ENCODE peak calls at places on chromosomes 4 and X, in four cellular contexts. One of them, this sample, is unnamed.

GRCh38 chr4:113952452-113953029 is 26.9 kb downstream of the ARSJ start:
- DNase-seq in A549: peak; percentile 12
- DNase-seq in lower lobe of right lung: no peak
- DNase-seq in nephron progenitor cell: peak; percentile 32
- DNase-seq in this sample: no peak

GRCh38 chr4:166363198-166363597 is 490.2 kb downstream of the TLL1 start:
- DNase-seq in A549: no peak
- DNase-seq in lower lobe of right lung: no peak
- DNase-seq in nephron progenitor cell: no peak
- DNase-seq in this sample: no peak

GRCh38 chrX:72146527-72146926 is 14.8 kb upstream of the RTL5 start:
- DNase-seq in A549: no peak
- DNase-seq in lower lobe of right lung: no peak
- DNase-seq in nephron progenitor cell: no peak
- DNase-seq in this sample: no peak

GRCh38 chrX:15336023-15336413 is 695 bp upstream of the PIGA start:
- DNase-seq in A549: peak; percentile 53
- DNase-seq in lower lobe of right lung: peak; percentile 47
- DNase-seq in nephron progenitor cell: peak; percentile 9
- DNase-seq in this sample: peak; percentile 49

GRCh38 chrX:23667239-23668177 is at the start of gene PRDX4:
- DNase-seq in A549: peak; percentile 63
- DNase-seq in lower lobe of right lung: peak; percentile 91
- DNase-seq in nephron progenitor cell: peak; percentile 92
- DNase-seq in this sample: peak; percentile 58

GRCh38 chrX:15815779-15816452 is 25.6 kb downstream of the ZRSR2 start:
- DNase-seq in A549: peak; percentile 19
- DNase-seq in lower lobe of right lung: no peak
- DNase-seq in nephron progenitor cell: peak; percentile 17
- DNase-seq in this sample: no peak

GRCh38 chr4:113358784-113359183 is 309.3 kb downstream of the ANK2 start:
- DNase-seq in A549: no peak
- DNase-seq in lower lobe of right lung: no peak
- DNase-seq in nephron progenitor cell: no peak
- DNase-seq in this sample: no peak

GRCh38 chr4:182354106-182354505 is 110.9 kb downstream of the TENM3 start:
- DNase-seq in A549: no peak
- DNase-seq in lower lobe of right lung: no peak
- DNase-seq in nephron progenitor cell: no peak
- DNase-seq in this sample: no peak

GRCh38 chrX:131861088-131861787 is 161.9 kb upstream of the STK26 start:
- DNase-seq in A549: no peak
- DNase-seq in lower lobe of right lung: no peak
- DNase-seq in nephron progenitor cell: no peak
- DNase-seq in this sample: no peak

GRCh38 chr4:122968227-122968812 is 45.9 kb upstream of the NUDT6 start:
- DNase-seq in A549: no peak
- DNase-seq in lower lobe of right lung: no peak
- DNase-seq in nephron progenitor cell: no peak
- DNase-seq in this sample: no peak

GRCh38 chrX:20140410-20140809 is 1.2 kb downstream of the EIF1AX start:
- DNase-seq in A549: no peak
- DNase-seq in lower lobe of right lung: no peak
- DNase-seq in nephron progenitor cell: no peak
- DNase-seq in this sample: no peak

GRCh38 chr4:13481569-13481968 is 2.6 kb downstream of the RAB28 start:
- DNase-seq in A549: no peak
- DNase-seq in lower lobe of right lung: no peak
- DNase-seq in nephron progenitor cell: no peak
- DNase-seq in this sample: no peak

GRCh38 chr4:25814323-25814722 is 48.5 kb downstream of the SEL1L3 start:
- DNase-seq in A549: peak; percentile 17
- DNase-seq in lower lobe of right lung: peak; percentile 77
- DNase-seq in nephron progenitor cell: no peak
- DNase-seq in this sample: no peak

GRCh38 chr4:163243297-163243981 is 76.7 kb upstream of the NAF1 start:
- DNase-seq in A549: no peak
- DNase-seq in lower lobe of right lung: no peak
- DNase-seq in nephron progenitor cell: peak; percentile 9
- DNase-seq in this sample: no peak
- TF ChIP-seq CTCF in A549: no peak
- TF ChIP-seq CTCF in lower lobe of right lung: no peak
- TF ChIP-seq CTCF in nephron progenitor cell: no peak
- TF ChIP-seq CTCF in this sample: no peak

DNA sequence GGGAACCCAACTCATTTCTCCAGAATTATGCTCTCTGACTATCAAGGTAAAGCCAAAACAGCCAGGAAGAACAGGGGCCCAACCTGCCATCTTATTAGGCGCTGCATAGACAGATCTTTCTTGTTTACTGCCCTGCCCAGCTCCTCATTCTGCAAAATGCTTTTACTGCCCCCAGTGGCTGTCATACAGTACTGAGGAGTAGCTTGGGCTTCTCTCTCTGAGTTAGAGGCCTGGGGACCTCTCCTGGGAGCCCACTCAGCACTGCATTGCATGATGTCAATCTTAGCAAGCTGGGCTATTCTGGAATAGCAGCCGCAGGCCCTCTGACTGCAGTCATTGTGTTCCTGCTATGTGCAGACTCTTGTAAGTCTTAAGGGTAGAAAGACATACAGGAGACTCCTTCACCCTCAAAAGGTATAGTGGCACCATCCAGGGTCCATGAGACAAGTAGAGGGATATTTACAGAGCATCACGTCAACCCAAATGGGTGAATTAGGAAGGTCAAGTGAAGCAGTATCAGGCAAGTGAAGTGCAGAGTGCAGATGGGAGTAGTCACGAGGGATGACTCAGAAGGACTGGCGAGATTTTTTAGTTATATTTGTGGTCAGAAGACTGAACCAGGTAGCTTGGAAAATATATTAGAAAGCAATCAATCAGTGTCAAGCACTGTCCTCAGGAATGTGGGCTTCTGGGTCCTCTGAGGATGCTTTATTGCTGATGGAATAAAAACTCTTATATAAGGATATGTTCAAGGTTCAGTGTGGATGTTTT is 294.1 kb upstream of the SFRP2 start:
- DNase-seq in A549: no peak
- DNase-seq in lower lobe of right lung: no peak
- DNase-seq in nephron progenitor cell: no peak
- DNase-seq in this sample: no peak
- TF ChIP-seq CTCF in A549: no peak
- TF ChIP-seq CTCF in lower lobe of right lung: peak; percentile 17
- TF ChIP-seq CTCF in nephron progenitor cell: peak; percentile 33
- TF ChIP-seq CTCF in this sample: no peak

GRCh38 chrX:34578237-34578636 is 78.8 kb downstream of the TMEM47 start:
- DNase-seq in A549: peak; percentile 0
- DNase-seq in lower lobe of right lung: no peak
- DNase-seq in nephron progenitor cell: no peak
- DNase-seq in this sample: no peak
- TF ChIP-seq CTCF in A549: peak; percentile 49
- TF ChIP-seq CTCF in lower lobe of right lung: peak; percentile 35
- TF ChIP-seq CTCF in nephron progenitor cell: peak; percentile 48
- TF ChIP-seq CTCF in this sample: no peak

GRCh38 chr4:1285790-1286553 is 3.7 kb upstream of the MAEA start:
- DNase-seq in A549: no peak
- DNase-seq in lower lobe of right lung: no peak
- DNase-seq in nephron progenitor cell: no peak
- DNase-seq in this sample: peak; percentile 35
- TF ChIP-seq CTCF in A549: no peak
- TF ChIP-seq CTCF in lower lobe of right lung: peak; percentile 15
- TF ChIP-seq CTCF in nephron progenitor cell: no peak
- TF ChIP-seq CTCF in this sample: peak; percentile 30

GRCh38 chr4:110612631-110613269 is 10.1 kb downstream of the PITX2 start:
- DNase-seq in A549: no peak
- DNase-seq in lower lobe of right lung: no peak
- DNase-seq in nephron progenitor cell: no peak
- DNase-seq in this sample: no peak

GRCh38 chr4:110610620-110610939 is 12.3 kb downstream of the PITX2 start:
- DNase-seq in A549: no peak
- DNase-seq in lower lobe of right lung: no peak
- DNase-seq in nephron progenitor cell: no peak
- DNase-seq in this sample: no peak

GRCh38 chr4:110610940-110611785 is 11.7 kb downstream of the PITX2 start:
- DNase-seq in A549: peak; percentile 30
- DNase-seq in lower lobe of right lung: no peak
- DNase-seq in nephron progenitor cell: peak; percentile 49
- DNase-seq in this sample: no peak

GRCh38 chr4:110613710-110614109 is 9.2 kb downstream of the PITX2 start:
- DNase-seq in A549: no peak
- DNase-seq in lower lobe of right lung: no peak
- DNase-seq in nephron progenitor cell: no peak
- DNase-seq in this sample: no peak

GRCh38 chr4:110611968-110612447 is 10.9 kb downstream of the PITX2 start:
- DNase-seq in A549: no peak
- DNase-seq in lower lobe of right lung: no peak
- DNase-seq in nephron progenitor cell: no peak
- DNase-seq in this sample: no peak
- TF ChIP-seq CTCF in A549: no peak
- TF ChIP-seq CTCF in lower lobe of right lung: no peak
- TF ChIP-seq CTCF in nephron progenitor cell: no peak
- TF ChIP-seq CTCF in this sample: no peak

GRCh38 chr4:139617702-139618490 is 47.7 kb upstream of the MGST2 start:
- DNase-seq in A549: no peak
- DNase-seq in lower lobe of right lung: no peak
- DNase-seq in nephron progenitor cell: no peak
- DNase-seq in this sample: no peak
- TF ChIP-seq CTCF in A549: peak; percentile 11
- TF ChIP-seq CTCF in lower lobe of right lung: peak; percentile 27
- TF ChIP-seq CTCF in nephron progenitor cell: peak; percentile 36
- TF ChIP-seq CTCF in this sample: no peak

DNA sequence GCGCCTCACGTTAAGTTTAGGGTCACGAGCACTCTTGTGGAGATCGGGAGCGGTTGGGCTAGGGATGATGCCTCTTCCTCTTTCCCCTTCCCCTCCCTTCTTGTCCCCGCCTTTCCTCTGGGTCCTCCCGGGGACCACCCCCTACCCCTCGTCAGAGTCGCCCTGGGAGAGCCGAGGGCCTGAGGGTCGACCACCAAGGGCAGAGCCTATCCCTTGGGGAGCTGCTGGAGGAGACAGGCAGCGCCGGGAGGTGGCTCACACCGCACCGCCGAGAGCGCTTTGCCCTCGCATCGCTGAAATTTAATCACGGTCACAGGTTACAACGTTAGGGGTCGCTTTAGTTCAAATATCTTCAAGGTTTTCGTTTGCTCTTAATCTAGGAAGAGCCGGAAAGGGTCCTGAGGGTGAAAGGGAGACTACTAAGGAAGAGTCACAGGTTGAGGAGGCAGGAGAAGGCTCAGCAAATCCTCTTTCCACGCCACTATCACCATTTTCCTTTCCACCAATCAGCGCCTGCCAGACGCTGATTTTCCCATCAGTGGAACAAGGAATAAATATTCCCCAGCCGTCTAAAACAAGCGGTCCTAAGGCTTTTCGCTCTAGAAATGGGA is 529 bp upstream of the SNCA start:
- DNase-seq in A549: peak; percentile 5
- DNase-seq in lower lobe of right lung: no peak
- DNase-seq in nephron progenitor cell: peak; percentile 66
- DNase-seq in this sample: peak; percentile 18
- TF ChIP-seq CTCF in A549: no peak
- TF ChIP-seq CTCF in lower lobe of right lung: no peak
- TF ChIP-seq CTCF in nephron progenitor cell: peak; percentile 8
- TF ChIP-seq CTCF in this sample: no peak

GRCh38 chr4:57303012-57303751 is 193.0 kb upstream of the IGFBP7 start:
- DNase-seq in A549: no peak
- DNase-seq in lower lobe of right lung: no peak
- DNase-seq in nephron progenitor cell: no peak
- DNase-seq in this sample: no peak
- TF ChIP-seq CTCF in A549: no peak
- TF ChIP-seq CTCF in lower lobe of right lung: no peak
- TF ChIP-seq CTCF in nephron progenitor cell: no peak
- TF ChIP-seq CTCF in this sample: no peak

DNA sequence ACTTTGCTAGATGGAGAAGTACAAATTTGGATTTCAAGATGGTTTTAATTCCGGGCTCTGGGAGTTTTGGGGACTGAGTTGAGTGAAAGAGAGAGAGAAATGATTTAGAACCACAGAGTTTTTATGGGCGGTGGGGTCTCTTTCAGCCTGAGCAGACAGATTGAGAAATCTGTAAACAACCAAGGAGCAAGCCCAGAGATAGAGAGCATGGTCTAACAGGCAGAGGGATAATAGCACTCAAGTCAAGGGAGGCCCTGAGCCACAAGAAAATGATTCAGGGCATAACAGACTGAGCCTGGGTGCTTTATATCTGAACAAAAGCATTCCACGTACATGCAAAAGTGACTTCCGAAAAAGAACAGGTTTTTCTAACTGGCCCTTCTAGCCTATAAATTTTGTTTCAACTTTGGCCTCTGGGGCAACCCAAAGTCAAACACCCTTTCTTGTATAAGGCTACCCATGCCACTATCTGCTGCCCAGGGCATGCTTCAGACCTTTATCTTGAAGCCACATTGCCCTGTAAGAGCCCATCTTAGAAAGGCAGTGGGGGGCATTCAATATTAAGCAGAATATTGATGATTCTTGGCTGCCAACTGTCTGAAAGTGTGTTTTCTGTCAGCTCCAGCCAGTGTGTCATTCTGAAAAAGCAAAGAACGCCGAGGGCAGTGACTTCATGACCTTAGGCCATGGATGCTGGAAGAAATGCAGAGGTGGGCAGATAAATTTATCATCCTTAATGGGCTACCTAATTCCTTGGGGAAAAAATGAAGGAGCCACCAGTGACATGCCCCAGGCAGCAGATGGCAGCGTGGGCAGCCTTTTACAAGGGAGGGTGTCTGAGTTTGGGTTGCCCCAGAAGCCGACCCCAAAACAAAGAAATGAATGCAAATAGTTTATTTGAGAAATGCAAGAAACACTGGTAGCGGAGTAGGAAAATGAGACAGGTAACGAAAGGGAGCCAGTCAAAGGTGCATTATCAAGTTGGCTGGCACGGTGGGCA is 637.6 kb downstream of the MID1IP1 start:
- DNase-seq in A549: no peak
- DNase-seq in lower lobe of right lung: no peak
- DNase-seq in nephron progenitor cell: no peak
- DNase-seq in this sample: no peak
- TF ChIP-seq CTCF in A549: no peak
- TF ChIP-seq CTCF in lower lobe of right lung: no peak
- TF ChIP-seq CTCF in nephron progenitor cell: no peak
- TF ChIP-seq CTCF in this sample: no peak

GRCh38 chrX:87338510-87338909 is 179.1 kb upstream of the KLHL4 start:
- DNase-seq in A549: peak; percentile 1
- DNase-seq in lower lobe of right lung: no peak
- DNase-seq in nephron progenitor cell: no peak
- DNase-seq in this sample: no peak

GRCh38 chrX:87337267-87337666 is 180.3 kb upstream of the KLHL4 start:
- DNase-seq in A549: no peak
- DNase-seq in lower lobe of right lung: no peak
- DNase-seq in nephron progenitor cell: no peak
- DNase-seq in this sample: no peak
- TF ChIP-seq CTCF in A549: no peak
- TF ChIP-seq CTCF in lower lobe of right lung: no peak
- TF ChIP-seq CTCF in nephron progenitor cell: no peak
- TF ChIP-seq CTCF in this sample: no peak

This sample was measured in natural killer cell.